ENCODE peak calls at places on chromosomes 13 and 19, in six cellular contexts. W is endothelial cell of umbilical vein, S is cardiac muscle cell, R is testis, J is uterus, M is Peyer's patch. N is an unnamed sample.

GRCh38 chr19:58401825-58402433 is 6.5 kb downstream of the RNF225 start:
- DNase-seq in W (no peak), S (no peak), R (no peak), J (no peak), M (peak), N (no peak)

GRCh38 chr19:45311640-45312039 is 11.0 kb downstream of the CKM start:
- DNase-seq in W (no peak), S (no peak), R (peak), J (no peak), M (no peak), N (no peak)

GRCh38 chr19:33778089-33778791 is 18.4 kb upstream of the KCTD15 start:
- DNase-seq in W (peak), S (peak), R (peak), J (peak), M (peak), N (peak)

GRCh38 chr19:31600731-31601295 is 251.6 kb upstream of the TSHZ3 start:
- DNase-seq in W (no peak), S (no peak), R (no peak), J (no peak), M (no peak), N (no peak)

GRCh38 chr19:47228937-47229673 is 1.9 kb downstream of the BBC3 start:
- DNase-seq in W (peak), S (no peak), R (peak), J (peak), M (peak), N (peak)

GRCh38 chr13:44063881-44064280 is 184.2 kb downstream of the LACC1 start:
- DNase-seq in W (no peak), S (no peak), R (no peak), J (no peak), M (no peak), N (no peak)

GRCh38 chr13:112587359-112587766 is 590 bp downstream of the TUBGCP3 start:
- DNase-seq in W (peak), S (peak), R (peak), J (peak), M (peak), N (peak)

GRCh38 chr19:35793381-35794165 is 18.2 kb downstream of the ARHGAP33 start:
- DNase-seq in W (no peak), S (no peak), R (no peak), J (no peak), M (peak), N (peak)

GRCh38 chr13:41562541-41563178 is 105.3 kb downstream of the RGCC start:
- DNase-seq in W (no peak), S (no peak), R (no peak), J (no peak), M (no peak), N (no peak)

GRCh38 chr13:35530147-35530546 is 53.7 kb upstream of the MAB21L1 start:
- DNase-seq in W (no peak), S (no peak), R (no peak), J (no peak), M (no peak), N (no peak)

GRCh38 chr19:29665215-29665825 is at the start of gene PLEKHF1:
- DNase-seq in W (peak), S (peak), R (peak), J (peak), M (peak), N (peak)

GRCh38 chr19:44723952-44724319 is 24.6 kb upstream of the BCL3 start:
- DNase-seq in W (peak), S (peak), R (peak), J (peak), M (peak), N (peak)

GRCh38 chr19:48872182-48872883 is at the start of gene PPP1R15A:
- DNase-seq in W (peak), S (peak), R (peak), J (peak), M (peak), N (peak)
- TF ChIP-seq CTCF in W (no peak), S (no peak), R (no peak), J (no peak), M (no peak), N (no peak)

DNA sequence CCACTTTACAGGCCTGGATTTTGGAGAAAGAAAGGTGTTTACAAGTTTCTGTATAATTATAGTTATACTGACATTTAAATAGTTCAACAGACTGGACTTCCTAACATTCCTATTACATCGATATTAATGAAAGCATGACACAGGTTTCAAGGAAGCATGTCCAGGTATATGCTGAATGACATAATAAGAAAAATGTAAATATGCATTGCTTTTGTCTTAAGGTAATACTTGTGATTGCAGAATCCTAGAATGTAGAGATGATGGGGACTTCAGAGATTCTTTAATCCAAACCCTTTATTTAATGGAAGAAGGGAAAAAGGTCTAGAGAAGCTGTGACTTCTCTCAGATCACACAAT is 5.0 kb downstream of the STARD13 start:
- DNase-seq in W (no peak), S (no peak), R (no peak), J (no peak), M (no peak), N (no peak)
- H3K27ac ChIP-seq in W (peak), S (no peak), R (no peak), J (peak), M (peak), N (peak)

DNA sequence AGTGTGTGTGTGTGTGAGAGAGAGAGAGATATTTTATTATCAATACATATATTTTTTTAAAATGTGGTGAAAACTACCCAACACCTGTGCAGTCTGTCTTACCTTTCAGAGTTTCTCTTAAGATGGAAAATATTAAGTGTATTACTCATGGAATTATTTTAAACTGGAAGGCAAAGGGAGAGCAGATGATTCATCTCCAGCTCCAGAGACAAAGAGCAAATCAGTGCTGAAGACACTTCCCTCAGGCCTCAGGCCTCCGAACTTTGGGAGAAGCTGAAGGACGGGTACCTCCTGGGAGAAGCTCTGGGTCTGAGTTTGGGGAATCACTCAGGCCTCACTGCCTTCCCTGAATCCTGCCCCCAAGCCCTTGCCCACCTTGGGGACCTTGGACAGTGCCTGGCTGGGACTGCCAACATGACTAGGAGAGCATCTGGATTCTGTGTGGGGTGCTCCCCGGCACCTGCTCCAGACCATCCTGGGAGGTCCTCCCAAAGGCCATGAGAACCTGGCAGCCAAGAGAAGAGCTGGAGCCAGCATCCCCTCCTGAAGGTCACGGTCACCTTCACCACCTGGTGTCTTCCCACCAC is 170.4 kb upstream of the UBL3 start:
- DNase-seq in W (no peak), S (peak), R (no peak), J (peak), M (no peak), N (no peak)
- TF ChIP-seq CTCF in W (no peak), S (no peak), R (no peak), J (no peak), M (no peak), N (no peak)

DNA sequence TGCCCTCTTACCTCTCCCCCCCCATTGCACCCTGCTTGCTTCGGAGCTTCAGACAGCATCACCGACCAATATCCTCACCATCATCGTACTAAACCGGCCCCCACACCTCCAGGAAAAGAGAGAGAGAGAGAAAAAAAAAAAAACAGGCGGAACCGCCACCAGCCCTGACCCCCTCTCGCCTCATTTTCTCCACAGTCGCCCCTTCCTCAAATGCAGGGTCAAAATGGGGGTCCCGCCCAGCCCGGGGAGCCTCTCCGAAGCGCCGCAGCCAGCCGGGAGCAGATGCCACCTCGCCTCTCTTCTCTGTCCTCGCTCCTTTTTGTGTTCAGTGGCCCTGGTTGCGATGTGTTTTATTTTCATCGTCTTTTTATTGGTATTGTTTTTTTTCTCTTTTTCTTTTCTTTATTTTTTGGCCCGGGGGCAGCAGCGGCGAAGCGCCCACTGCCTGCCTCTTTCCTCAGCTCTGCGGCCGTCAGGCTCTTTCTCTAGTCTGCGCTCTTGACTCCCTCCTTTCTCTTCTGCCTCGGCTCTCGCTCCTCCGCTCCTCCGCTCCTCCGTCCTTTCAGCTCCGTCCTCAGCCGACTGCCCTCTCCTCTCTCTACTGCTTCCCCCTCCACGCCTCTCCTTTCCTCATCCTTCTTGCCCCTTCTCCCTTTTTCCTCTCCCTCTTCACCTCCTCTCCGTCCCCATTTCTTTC is 41.4 kb downstream of the DEDD2 start:
- DNase-seq in W (peak), S (no peak), R (peak), J (no peak), M (peak), N (no peak)
- H3K27ac ChIP-seq in W (no peak), S (no peak), R (no peak), J (no peak), M (no peak), N (no peak)

GRCh38 chr13:27868639-27869435 is 51.0 kb upstream of the PDX1 start:
- DNase-seq in W (peak), S (peak), R (no peak), J (no peak), M (no peak), N (peak)
- TF ChIP-seq CTCF in W (peak), S (peak), R (peak), J (no peak), M (peak), N (peak)

DNA sequence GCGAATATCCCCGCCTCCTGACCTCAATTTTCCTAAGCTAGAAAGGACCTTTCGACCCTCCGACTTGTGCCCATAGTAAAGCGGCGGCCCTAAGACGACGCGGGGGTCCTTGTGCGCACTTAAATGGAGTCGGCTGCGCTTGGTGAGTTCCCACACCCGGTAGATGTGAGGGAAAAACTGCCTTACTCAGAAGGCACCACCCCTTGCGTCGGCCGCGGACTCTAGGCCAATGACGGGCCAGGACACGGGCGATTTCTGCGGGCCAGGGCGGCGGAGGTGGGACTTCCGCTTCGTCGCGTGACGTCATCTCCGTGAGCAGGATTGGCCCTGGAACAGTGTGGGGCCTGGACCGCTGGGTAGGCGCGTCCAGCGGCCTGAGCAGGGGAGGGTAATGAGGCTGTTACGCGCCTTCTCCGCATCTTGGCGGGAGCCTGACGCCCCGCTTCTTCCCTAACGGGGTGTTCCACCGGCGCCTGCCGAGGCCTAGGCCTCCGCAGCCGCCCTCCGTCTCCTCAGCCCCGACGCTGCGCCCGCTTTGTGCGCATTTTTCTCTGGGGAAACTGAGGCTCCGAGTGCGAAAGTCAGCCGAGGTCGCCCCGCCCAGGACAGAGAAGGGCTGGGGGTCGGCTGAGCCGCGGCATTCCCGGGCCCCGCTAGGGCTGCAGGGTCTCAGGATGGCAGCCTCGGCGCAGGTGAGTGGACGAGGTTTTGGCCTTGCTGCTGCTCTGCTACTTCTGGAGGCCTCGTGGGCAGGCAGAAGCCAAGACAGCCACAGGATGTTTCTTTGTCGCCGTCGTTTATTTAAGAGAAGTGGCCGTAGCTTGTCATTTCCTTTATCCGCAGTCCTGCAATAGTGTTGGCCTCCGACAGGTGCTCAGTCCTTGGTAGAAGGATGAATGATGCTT is at the start of gene ZNF543:
- DNase-seq in W (peak), S (peak), R (peak), J (peak), M (peak), N (peak)
- H3K27ac ChIP-seq in W (peak), S (peak), R (peak), J (peak), M (peak), N (peak)

DNA sequence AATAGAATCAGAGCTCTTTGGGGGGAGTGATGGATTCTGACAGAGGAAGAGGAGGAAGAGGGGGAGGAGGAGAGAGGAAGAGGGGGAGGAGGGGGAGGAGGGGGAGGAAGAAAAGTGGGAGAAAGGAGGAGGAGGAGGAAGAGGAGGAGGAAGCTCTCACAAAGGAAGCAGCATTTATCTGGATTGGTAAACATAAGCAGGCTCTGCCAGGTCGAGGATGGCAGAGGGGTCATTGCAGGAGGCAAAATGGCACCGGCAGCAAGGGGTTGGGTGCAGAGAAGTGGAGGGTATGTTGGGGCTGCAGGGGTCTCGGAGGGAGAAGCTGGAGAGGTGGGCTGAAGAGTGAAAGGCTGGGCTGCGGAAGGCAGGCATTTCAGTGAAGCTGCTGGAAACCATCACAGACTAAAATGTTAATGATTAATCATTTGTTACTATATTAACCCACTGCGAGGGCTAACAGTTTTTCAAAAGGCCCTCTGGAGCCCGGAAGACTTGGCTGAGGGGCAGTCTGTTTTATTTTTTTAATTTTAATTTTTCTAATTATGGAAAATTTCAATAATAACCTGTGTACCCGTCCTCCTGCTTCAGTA is 24.7 kb downstream of the TPT1 start:
- DNase-seq in W (no peak), S (no peak), R (no peak), J (no peak), M (peak), N (no peak)
- TF ChIP-seq CTCF in W (no peak), S (no peak), R (no peak), J (no peak), M (no peak), N (no peak)